ENCODE peak calls at places on chromosomes 5 and 9, in six cellular contexts. S is H1, E is GM12878, N is A549, T is adrenal gland, Z is transverse colon. B is an unnamed sample. For H3K4me1, the result is how much of the 10 kb centered on the place peaks cover.

GRCh38 chr9:101480386-101480785 is 44.8 kb upstream of the ALDOB start:
- DNase-seq in S (no peak), E (no peak), N (no peak), T (no peak), Z (peak), B (no peak)

GRCh38 chr5:14032944-14033343 is 88.5 kb upstream of the DNAH5 start:
- DNase-seq in S (no peak), E (no peak), N (peak), T (no peak), Z (no peak), B (no peak)

GRCh38 chr5:90054612-90055011 is 354.9 kb downstream of the CETN3 start:
- DNase-seq in S (no peak), E (no peak), N (no peak), T (no peak), Z (no peak), B (no peak)

GRCh38 chr9:128972956-128973355 is 25.5 kb downstream of the NUP188 start:
- DNase-seq in S (no peak), E (no peak), N (peak), T (no peak), Z (no peak), B (no peak)

GRCh38 chr5:122434547-122434946 is 122.5 kb downstream of the SNCAIP start:
- DNase-seq in S (no peak), E (no peak), N (no peak), T (no peak), Z (no peak), B (no peak)

GRCh38 chr9:127878001-127878651 is 651 bp upstream of the AK1 start:
- DNase-seq in S (no peak), E (no peak), N (no peak), T (no peak), Z (no peak), B (no peak)

GRCh38 chr9:115008536-115008935 is 78.1 kb upstream of the TNFSF8 start:
- DNase-seq in S (no peak), E (no peak), N (peak), T (peak), Z (no peak), B (no peak)

GRCh38 chr5:16617272-16617973 is 626 bp upstream of the RETREG1 start:
- DNase-seq in S (no peak), E (no peak), N (no peak), T (no peak), Z (peak), B (no peak)

GRCh38 chr9:74458832-74459231 is 38.3 kb upstream of the RORB start:
- DNase-seq in S (no peak), E (no peak), N (no peak), T (no peak), Z (no peak), B (no peak)

GRCh38 chr9:128892223-128892892 is 10.4 kb downstream of the LRRC8A start:
- DNase-seq in S (no peak), E (no peak), N (peak), T (peak), Z (peak), B (peak)

GRCh38 chr9:99340281-99340680 is 118.2 kb downstream of the SEC61B start:
- DNase-seq in S (no peak), E (no peak), N (no peak), T (no peak), Z (no peak), B (no peak)

GRCh38 chr9:6877671-6878161 is 119.9 kb downstream of the KDM4C start:
- DNase-seq in S (no peak), E (no peak), N (peak), T (no peak), Z (no peak), B (no peak)

GRCh38 chr5:158414780-158415179 is 555.8 kb upstream of the CLINT1 start:
- DNase-seq in S (no peak), E (no peak), N (peak), T (no peak), Z (no peak), B (no peak)

GRCh38 chr5:96463106-96463505 is 30.1 kb upstream of the PCSK1 start:
- DNase-seq in S (no peak), E (no peak), N (no peak), T (no peak), Z (no peak), B (no peak)

GRCh38 chr5:40307076-40307475 is 372.6 kb upstream of the PTGER4 start:
- DNase-seq in S (no peak), E (no peak), N (no peak), T (no peak), Z (no peak), B (no peak)

GRCh38 chr9:14096182-14096922 is 217.6 kb downstream of the NFIB start:
- DNase-seq in S (no peak), E (no peak), N (peak), T (no peak), Z (no peak), B (no peak)

GRCh38 chr5:90528704-90529233 is 615 bp downstream of the LYSMD3 start:
- DNase-seq in S (no peak), E (no peak), N (no peak), T (peak), Z (no peak), B (no peak)

GRCh38 chr5:7904170-7904569 is 35.2 kb downstream of the MTRR start:
- DNase-seq in S (no peak), E (no peak), N (peak), T (no peak), Z (no peak), B (no peak)

GRCh38 chr5:101561018-101561417 is 657.9 kb upstream of the ST8SIA4 start:
- DNase-seq in S (no peak), E (no peak), N (no peak), T (no peak), Z (no peak), B (no peak)

GRCh38 chr5:180070726-180071417 is 687 bp downstream of the RNF130 start:
- DNase-seq in S (no peak), E (no peak), N (peak), T (peak), Z (peak), B (peak)

GRCh38 chr5:39473156-39473779 is 48.5 kb upstream of the DAB2 start:
- DNase-seq in S (no peak), E (no peak), N (no peak), T (no peak), Z (no peak), B (no peak)

GRCh38 chr5:120545007-120545406 is 80.9 kb downstream of the PRR16 start:
- DNase-seq in S (no peak), E (no peak), N (no peak), T (no peak), Z (no peak), B (no peak)

DNA sequence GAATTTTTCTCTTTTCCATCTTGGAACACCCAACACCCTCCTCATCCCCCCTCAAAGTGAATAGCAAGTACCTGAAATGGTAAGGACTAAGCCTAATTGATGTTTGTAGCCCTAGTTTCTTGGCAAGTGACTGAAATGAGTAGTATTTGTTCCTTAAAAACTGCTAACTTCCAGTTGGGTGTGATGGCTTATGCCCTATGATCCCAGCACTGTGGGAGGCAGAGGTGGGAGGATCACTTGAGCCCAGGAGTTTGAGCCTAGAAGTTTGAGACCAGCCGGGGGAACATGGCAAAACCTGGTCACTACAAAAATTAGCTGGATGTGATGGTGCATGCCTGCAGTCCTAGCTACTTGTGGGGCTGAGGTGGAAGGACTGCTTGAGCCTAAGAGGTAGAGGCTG is 44.1 kb downstream of the ZFR start:
- DNase-seq in S (no peak), E (no peak), N (no peak), T (no peak), Z (no peak), B (no peak)
- TF ChIP-seq POLR2A in S (no peak), E (no peak), N (no peak), T (no peak), Z (no peak), B (no peak)

GRCh38 chr9:131723632-131724031 is 16.2 kb downstream of the RAPGEF1 start:
- DNase-seq in S (no peak), E (no peak), N (no peak), T (no peak), Z (no peak), B (no peak)

GRCh38 chr9:131720330-131720729 is 19.5 kb downstream of the RAPGEF1 start:
- DNase-seq in S (no peak), E (no peak), N (no peak), T (no peak), Z (peak), B (no peak)

GRCh38 chr9:131721096-131721495 is 18.8 kb downstream of the RAPGEF1 start:
- DNase-seq in S (no peak), E (no peak), N (no peak), T (no peak), Z (no peak), B (no peak)

GRCh38 chr9:131724678-131725077 is 15.2 kb downstream of the RAPGEF1 start:
- DNase-seq in S (no peak), E (no peak), N (no peak), T (no peak), Z (no peak), B (no peak)

GRCh38 chr9:131722260-131722659 is 17.6 kb downstream of the RAPGEF1 start:
- DNase-seq in S (no peak), E (no peak), N (no peak), T (no peak), Z (no peak), B (no peak)
- TF ChIP-seq CTCF in S (no peak), E (no peak), N (no peak), T (no peak), Z (no peak), B (no peak)

GRCh38 chr9:131673068-131673467 is 66.8 kb downstream of the RAPGEF1 start:
- DNase-seq in S (no peak), E (no peak), N (no peak), T (peak), Z (no peak), B (no peak)
- H3K4me1 ChIP-seq in S (under half), E (half or more), N (under half), T (half or more), Z (half or more), B (under half)

GRCh38 chr5:109769597-109770291 is 80.0 kb downstream of the MAN2A1 start:
- DNase-seq in S (no peak), E (no peak), N (peak), T (no peak), Z (no peak), B (no peak)

GRCh38 chr5:109767184-109767995 is 77.7 kb downstream of the MAN2A1 start:
- DNase-seq in S (no peak), E (no peak), N (no peak), T (no peak), Z (no peak), B (no peak)

DNA sequence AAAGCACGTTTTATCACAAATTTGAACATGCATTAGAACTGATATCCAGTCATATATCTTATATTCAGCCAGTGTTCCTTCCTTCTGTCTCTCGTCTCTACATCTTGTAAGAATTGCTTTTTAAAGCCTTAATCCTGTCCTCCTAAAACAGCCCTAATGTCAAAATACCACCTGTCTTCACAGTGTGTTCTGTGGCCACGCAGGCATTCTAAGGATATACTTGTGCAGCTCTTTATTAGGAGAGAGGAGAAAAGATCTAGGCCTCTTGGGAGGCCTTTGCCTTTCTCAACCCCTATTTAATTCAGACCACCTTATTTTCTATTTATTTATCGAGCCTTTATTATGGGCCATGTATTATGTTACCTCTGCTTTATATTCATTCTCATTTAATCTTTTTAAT is 78.3 kb downstream of the MAN2A1 start:
- DNase-seq in S (no peak), E (no peak), N (no peak), T (no peak), Z (no peak), B (no peak)
- TF ChIP-seq POLR2A in S (no peak), E (no peak), N (no peak), T (no peak), Z (no peak), B (no peak)

GRCh38 chr9:96413312-96414221 is 4.6 kb downstream of the ZNF367 start:
- DNase-seq in S (no peak), E (peak), N (no peak), T (no peak), Z (peak), B (no peak)
- TF ChIP-seq CTCF in S (no peak), E (peak), N (no peak), T (no peak), Z (no peak), B (no peak)

DNA sequence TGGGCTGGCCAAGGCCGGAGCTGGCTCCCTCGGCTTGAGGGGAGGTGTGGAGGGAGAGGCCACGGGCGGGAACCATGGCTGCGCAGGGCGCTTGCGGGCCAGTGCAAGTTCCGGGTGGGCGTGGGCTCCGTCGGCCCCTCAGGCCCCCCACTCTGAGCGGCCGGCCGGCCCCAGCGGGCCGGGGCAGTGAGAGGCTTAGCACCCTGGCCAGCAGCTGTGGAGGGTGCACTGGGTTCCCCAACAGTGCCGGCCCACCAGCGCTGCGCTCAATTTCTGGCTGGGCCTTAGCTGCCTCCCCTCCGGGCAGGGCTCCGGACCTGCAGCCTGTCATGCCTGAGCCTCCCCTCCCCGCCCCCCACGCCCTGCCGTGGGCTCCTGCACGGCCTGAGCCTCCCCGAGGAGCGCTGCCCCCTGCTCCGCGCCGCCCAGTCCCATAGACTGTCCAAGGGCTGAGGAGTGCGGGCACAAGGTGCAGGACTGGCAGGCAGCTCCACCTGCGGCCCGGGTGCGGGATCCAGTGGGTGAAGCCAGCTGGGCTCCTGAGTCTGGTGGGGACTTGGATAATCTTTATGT is 184.2 kb downstream of the ATPSCKMT start:
- DNase-seq in S (no peak), E (no peak), N (no peak), T (no peak), Z (no peak), B (no peak)
- H3K4me1 ChIP-seq in S (under half), E (under half), N (under half), T (under half), Z (under half), B (under half)

DNA sequence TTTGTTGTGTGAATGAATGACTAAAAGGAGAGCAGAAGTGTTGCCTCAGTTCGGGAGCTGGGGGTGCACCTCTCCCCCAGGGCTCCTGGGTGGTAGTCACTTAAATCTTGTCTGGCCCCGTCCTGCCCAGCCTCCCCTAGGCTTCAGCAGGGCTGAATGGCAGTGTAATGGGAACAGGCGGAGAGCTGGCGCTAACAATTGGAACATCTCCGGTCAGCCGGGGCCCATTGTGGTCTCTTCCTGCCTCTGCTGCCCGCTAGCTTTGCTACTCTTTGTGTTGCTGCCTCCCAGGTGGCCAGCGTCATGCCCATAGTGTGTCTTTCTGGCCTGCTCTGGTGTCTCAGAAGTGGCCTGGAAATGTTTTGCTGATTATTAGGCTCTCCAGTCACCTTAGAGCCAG is 62.3 kb downstream of the RGS3 start:
- DNase-seq in S (no peak), E (no peak), N (no peak), T (no peak), Z (no peak), B (no peak)
- TF ChIP-seq POLR2A in S (no peak), E (no peak), N (no peak), T (no peak), Z (no peak), B (no peak)

B was measured in uterus.